ENCODE peak calls at places on chromosomes 1 and 21, in eight cellular contexts. One of them, this sample, is unnamed.

GRCh38 chr1:50275564-50275963 is 147.7 kb downstream of the DMRTA2 start:
- DNase-seq in mesenchymal stem cell: no peak
- DNase-seq in A549: no peak
- DNase-seq in breast epithelium: no peak
- DNase-seq in left lung: no peak
- DNase-seq in right cardiac atrium: no peak
- DNase-seq in neural progenitor cell: no peak
- DNase-seq in upper lobe of right lung: no peak
- DNase-seq in this sample: no peak

GRCh38 chr1:46687095-46687659 is 15.5 kb downstream of the TEX38 start:
- DNase-seq in mesenchymal stem cell: no peak
- DNase-seq in A549: no peak
- DNase-seq in breast epithelium: peak
- DNase-seq in left lung: peak
- DNase-seq in right cardiac atrium: peak
- DNase-seq in neural progenitor cell: no peak
- DNase-seq in upper lobe of right lung: peak
- DNase-seq in this sample: no peak

GRCh38 chr1:180444522-180444921 is 57.9 kb downstream of the ACBD6 start:
- DNase-seq in mesenchymal stem cell: no peak
- DNase-seq in A549: no peak
- DNase-seq in breast epithelium: no peak
- DNase-seq in left lung: no peak
- DNase-seq in right cardiac atrium: no peak
- DNase-seq in neural progenitor cell: no peak
- DNase-seq in upper lobe of right lung: no peak
- DNase-seq in this sample: no peak

GRCh38 chr1:77100870-77101269 is 118.4 kb downstream of the PIGK start:
- DNase-seq in mesenchymal stem cell: no peak
- DNase-seq in A549: no peak
- DNase-seq in breast epithelium: no peak
- DNase-seq in left lung: no peak
- DNase-seq in right cardiac atrium: no peak
- DNase-seq in neural progenitor cell: peak
- DNase-seq in upper lobe of right lung: no peak
- DNase-seq in this sample: no peak

GRCh38 chr1:224929335-224930237 is at the start of gene DNAH14:
- DNase-seq in mesenchymal stem cell: peak
- DNase-seq in A549: peak
- DNase-seq in breast epithelium: peak
- DNase-seq in left lung: peak
- DNase-seq in right cardiac atrium: peak
- DNase-seq in neural progenitor cell: peak
- DNase-seq in upper lobe of right lung: peak
- DNase-seq in this sample: peak

GRCh38 chr1:214277704-214278635 is 3.0 kb upstream of the SMYD2 start:
- DNase-seq in mesenchymal stem cell: no peak
- DNase-seq in A549: no peak
- DNase-seq in breast epithelium: no peak
- DNase-seq in left lung: no peak
- DNase-seq in right cardiac atrium: no peak
- DNase-seq in neural progenitor cell: no peak
- DNase-seq in upper lobe of right lung: no peak
- DNase-seq in this sample: no peak

GRCh38 chr1:8985915-8986813 is 40.1 kb downstream of the SLC2A7 start:
- DNase-seq in mesenchymal stem cell: peak
- DNase-seq in A549: peak
- DNase-seq in breast epithelium: peak
- DNase-seq in left lung: peak
- DNase-seq in right cardiac atrium: peak
- DNase-seq in neural progenitor cell: no peak
- DNase-seq in upper lobe of right lung: peak
- DNase-seq in this sample: peak

GRCh38 chr1:2778220-2778592 is 23.3 kb downstream of the TTC34 start:
- DNase-seq in mesenchymal stem cell: no peak
- DNase-seq in A549: no peak
- DNase-seq in breast epithelium: no peak
- DNase-seq in left lung: no peak
- DNase-seq in right cardiac atrium: peak
- DNase-seq in neural progenitor cell: no peak
- DNase-seq in upper lobe of right lung: no peak
- DNase-seq in this sample: no peak

GRCh38 chr1:165112260-165112659 is 244.3 kb downstream of the LMX1A start:
- DNase-seq in mesenchymal stem cell: no peak
- DNase-seq in A549: no peak
- DNase-seq in breast epithelium: no peak
- DNase-seq in left lung: no peak
- DNase-seq in right cardiac atrium: no peak
- DNase-seq in neural progenitor cell: no peak
- DNase-seq in upper lobe of right lung: no peak
- DNase-seq in this sample: no peak

GRCh38 chr1:29811727-29812396 is 575.5 kb downstream of the PTPRU start:
- DNase-seq in mesenchymal stem cell: no peak
- DNase-seq in A549: no peak
- DNase-seq in breast epithelium: no peak
- DNase-seq in left lung: no peak
- DNase-seq in right cardiac atrium: no peak
- DNase-seq in neural progenitor cell: no peak
- DNase-seq in upper lobe of right lung: no peak
- DNase-seq in this sample: no peak

GRCh38 chr1:205963352-205963751 is 20.1 kb upstream of the SLC26A9 start:
- DNase-seq in mesenchymal stem cell: peak
- DNase-seq in A549: no peak
- DNase-seq in breast epithelium: no peak
- DNase-seq in left lung: no peak
- DNase-seq in right cardiac atrium: no peak
- DNase-seq in neural progenitor cell: no peak
- DNase-seq in upper lobe of right lung: peak
- DNase-seq in this sample: no peak

GRCh38 chr1:99533909-99534907 is 111.7 kb upstream of the PALMD start:
- DNase-seq in mesenchymal stem cell: no peak
- DNase-seq in A549: no peak
- DNase-seq in breast epithelium: no peak
- DNase-seq in left lung: no peak
- DNase-seq in right cardiac atrium: no peak
- DNase-seq in neural progenitor cell: no peak
- DNase-seq in upper lobe of right lung: no peak
- DNase-seq in this sample: no peak

GRCh38 chr21:33257404-33257803 is 8.8 kb upstream of the IL10RB start:
- DNase-seq in mesenchymal stem cell: no peak
- DNase-seq in A549: no peak
- DNase-seq in breast epithelium: no peak
- DNase-seq in left lung: no peak
- DNase-seq in right cardiac atrium: no peak
- DNase-seq in neural progenitor cell: no peak
- DNase-seq in upper lobe of right lung: no peak
- DNase-seq in this sample: no peak

GRCh38 chr1:151944859-151945575 is 35.7 kb upstream of the THEM4 start:
- DNase-seq in mesenchymal stem cell: no peak
- DNase-seq in A549: no peak
- DNase-seq in breast epithelium: no peak
- DNase-seq in left lung: no peak
- DNase-seq in right cardiac atrium: no peak
- DNase-seq in neural progenitor cell: no peak
- DNase-seq in upper lobe of right lung: no peak
- DNase-seq in this sample: no peak

GRCh38 chr1:41626146-41626545 is 141.7 kb upstream of the EDN2 start:
- DNase-seq in mesenchymal stem cell: no peak
- DNase-seq in A549: no peak
- DNase-seq in breast epithelium: no peak
- DNase-seq in left lung: no peak
- DNase-seq in right cardiac atrium: no peak
- DNase-seq in neural progenitor cell: no peak
- DNase-seq in upper lobe of right lung: no peak
- DNase-seq in this sample: no peak

GRCh38 chr1:117275055-117275454 is 64.3 kb upstream of the VTCN1 start:
- DNase-seq in mesenchymal stem cell: peak
- DNase-seq in A549: no peak
- DNase-seq in breast epithelium: no peak
- DNase-seq in left lung: no peak
- DNase-seq in right cardiac atrium: no peak
- DNase-seq in neural progenitor cell: no peak
- DNase-seq in upper lobe of right lung: no peak
- DNase-seq in this sample: no peak

GRCh38 chr21:38319781-38320180 is 63.0 kb downstream of the KCNJ15 start:
- DNase-seq in mesenchymal stem cell: peak
- DNase-seq in A549: no peak
- DNase-seq in breast epithelium: no peak
- DNase-seq in left lung: no peak
- DNase-seq in right cardiac atrium: no peak
- DNase-seq in neural progenitor cell: no peak
- DNase-seq in upper lobe of right lung: no peak
- DNase-seq in this sample: no peak

GRCh38 chr1:45864124-45864721 is 60.8 kb downstream of the MAST2 start:
- DNase-seq in mesenchymal stem cell: no peak
- DNase-seq in A549: no peak
- DNase-seq in breast epithelium: no peak
- DNase-seq in left lung: no peak
- DNase-seq in right cardiac atrium: no peak
- DNase-seq in neural progenitor cell: no peak
- DNase-seq in upper lobe of right lung: no peak
- DNase-seq in this sample: no peak

GRCh38 chr21:41066086-41066938 is 101.6 kb upstream of the BACE2 start:
- DNase-seq in mesenchymal stem cell: no peak
- DNase-seq in A549: no peak
- DNase-seq in breast epithelium: no peak
- DNase-seq in left lung: no peak
- DNase-seq in right cardiac atrium: no peak
- DNase-seq in neural progenitor cell: no peak
- DNase-seq in upper lobe of right lung: no peak
- DNase-seq in this sample: no peak

GRCh38 chr1:172107261-172107820 is 266.0 kb downstream of the DNM3 start:
- DNase-seq in mesenchymal stem cell: peak
- DNase-seq in A549: no peak
- DNase-seq in breast epithelium: no peak
- DNase-seq in left lung: no peak
- DNase-seq in right cardiac atrium: no peak
- DNase-seq in neural progenitor cell: no peak
- DNase-seq in upper lobe of right lung: no peak
- DNase-seq in this sample: no peak

GRCh38 chr1:115313173-115313572 is 24.9 kb downstream of the NGF start:
- DNase-seq in mesenchymal stem cell: no peak
- DNase-seq in A549: no peak
- DNase-seq in breast epithelium: no peak
- DNase-seq in left lung: no peak
- DNase-seq in right cardiac atrium: no peak
- DNase-seq in neural progenitor cell: no peak
- DNase-seq in upper lobe of right lung: no peak
- DNase-seq in this sample: no peak

GRCh38 chr1:27569088-27569459 is 34.9 kb downstream of the AHDC1 start:
- DNase-seq in mesenchymal stem cell: peak
- DNase-seq in A549: no peak
- DNase-seq in breast epithelium: no peak
- DNase-seq in left lung: no peak
- DNase-seq in right cardiac atrium: no peak
- DNase-seq in neural progenitor cell: peak
- DNase-seq in upper lobe of right lung: no peak
- DNase-seq in this sample: no peak

GRCh38 chr1:27569506-27570382 is 34.2 kb downstream of the AHDC1 start:
- DNase-seq in mesenchymal stem cell: no peak
- DNase-seq in A549: no peak
- DNase-seq in breast epithelium: no peak
- DNase-seq in left lung: no peak
- DNase-seq in right cardiac atrium: peak
- DNase-seq in neural progenitor cell: peak
- DNase-seq in upper lobe of right lung: no peak
- DNase-seq in this sample: no peak

GRCh38 chr1:27570823-27571222 is 33.1 kb downstream of the AHDC1 start:
- DNase-seq in mesenchymal stem cell: no peak
- DNase-seq in A549: no peak
- DNase-seq in breast epithelium: no peak
- DNase-seq in left lung: no peak
- DNase-seq in right cardiac atrium: peak
- DNase-seq in neural progenitor cell: peak
- DNase-seq in upper lobe of right lung: no peak
- DNase-seq in this sample: no peak

GRCh38 chr1:27571439-27572018 is 32.4 kb downstream of the AHDC1 start:
- DNase-seq in mesenchymal stem cell: peak
- DNase-seq in A549: no peak
- DNase-seq in breast epithelium: no peak
- DNase-seq in left lung: no peak
- DNase-seq in right cardiac atrium: peak
- DNase-seq in neural progenitor cell: peak
- DNase-seq in upper lobe of right lung: no peak
- DNase-seq in this sample: no peak

GRCh38 chr1:27570383-27570755 is 33.6 kb downstream of the AHDC1 start:
- DNase-seq in mesenchymal stem cell: no peak
- DNase-seq in A549: no peak
- DNase-seq in breast epithelium: no peak
- DNase-seq in left lung: no peak
- DNase-seq in right cardiac atrium: peak
- DNase-seq in neural progenitor cell: peak
- DNase-seq in upper lobe of right lung: no peak
- DNase-seq in this sample: no peak
- H3K27ac ChIP-seq in mesenchymal stem cell: peak
- H3K27ac ChIP-seq in A549: peak
- H3K27ac ChIP-seq in breast epithelium: peak
- H3K27ac ChIP-seq in left lung: no peak
- H3K27ac ChIP-seq in right cardiac atrium: peak
- H3K27ac ChIP-seq in neural progenitor cell: peak
- H3K27ac ChIP-seq in upper lobe of right lung: peak
- H3K27ac ChIP-seq in this sample: peak

DNA sequence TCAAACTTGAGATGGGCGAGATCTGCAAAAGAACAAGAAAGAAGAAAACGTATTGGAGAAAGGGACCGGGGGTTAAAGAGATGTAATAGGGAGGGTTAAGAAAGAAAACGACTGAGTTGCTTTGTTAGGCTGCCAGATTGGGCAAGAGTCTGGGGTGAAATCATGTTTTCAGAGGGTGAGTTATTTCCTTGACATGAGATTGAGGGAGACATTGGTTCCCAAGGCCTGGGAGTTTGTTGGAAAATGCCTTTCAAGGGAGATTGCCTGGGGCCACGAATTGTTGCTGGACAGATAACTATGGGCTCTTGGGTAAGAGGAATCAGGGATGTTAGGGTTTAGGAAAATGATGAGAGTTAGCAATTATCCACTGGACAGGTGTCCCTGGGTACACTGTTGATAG is 776 bp upstream of the CADM3 start:
- DNase-seq in mesenchymal stem cell: no peak
- DNase-seq in A549: no peak
- DNase-seq in breast epithelium: no peak
- DNase-seq in left lung: no peak
- DNase-seq in right cardiac atrium: no peak
- DNase-seq in neural progenitor cell: no peak
- DNase-seq in upper lobe of right lung: no peak
- DNase-seq in this sample: no peak
- H3K4me3 ChIP-seq in mesenchymal stem cell: no peak
- H3K4me3 ChIP-seq in A549: no peak
- H3K4me3 ChIP-seq in breast epithelium: no peak
- H3K4me3 ChIP-seq in left lung: no peak
- H3K4me3 ChIP-seq in right cardiac atrium: no peak
- H3K4me3 ChIP-seq in neural progenitor cell: peak
- H3K4me3 ChIP-seq in upper lobe of right lung: no peak
- H3K4me3 ChIP-seq in this sample: no peak

GRCh38 chr1:94094466-94095111 is 26.4 kb downstream of the ABCA4 start:
- DNase-seq in mesenchymal stem cell: no peak
- DNase-seq in A549: no peak
- DNase-seq in breast epithelium: peak
- DNase-seq in left lung: peak
- DNase-seq in right cardiac atrium: peak
- DNase-seq in neural progenitor cell: no peak
- DNase-seq in upper lobe of right lung: no peak
- DNase-seq in this sample: peak
- H3K27ac ChIP-seq in mesenchymal stem cell: peak
- H3K27ac ChIP-seq in A549: no peak
- H3K27ac ChIP-seq in breast epithelium: peak
- H3K27ac ChIP-seq in left lung: peak
- H3K27ac ChIP-seq in right cardiac atrium: peak
- H3K27ac ChIP-seq in neural progenitor cell: no peak
- H3K27ac ChIP-seq in upper lobe of right lung: peak
- H3K27ac ChIP-seq in this sample: peak

GRCh38 chr1:52727956-52728656 is 1.9 kb downstream of the ZYG11B start:
- DNase-seq in mesenchymal stem cell: no peak
- DNase-seq in A549: no peak
- DNase-seq in breast epithelium: no peak
- DNase-seq in left lung: no peak
- DNase-seq in right cardiac atrium: no peak
- DNase-seq in neural progenitor cell: no peak
- DNase-seq in upper lobe of right lung: no peak
- DNase-seq in this sample: no peak
- H3K4me3 ChIP-seq in mesenchymal stem cell: peak
- H3K4me3 ChIP-seq in A549: no peak
- H3K4me3 ChIP-seq in breast epithelium: no peak
- H3K4me3 ChIP-seq in left lung: peak
- H3K4me3 ChIP-seq in right cardiac atrium: no peak
- H3K4me3 ChIP-seq in neural progenitor cell: peak
- H3K4me3 ChIP-seq in upper lobe of right lung: peak
- H3K4me3 ChIP-seq in this sample: peak

This sample was measured in AG04450.